ENCODE peak calls at places on chromosomes 3 and 15, in five cellular contexts. Z is putamen, M is DND-41, B is activated T-cell treated with anti-CD3 and anti-CD28 coated beads for 48 hours, E is fibroblast of gingiva. W is an unnamed sample.
A peak's percentile ranks its signal among the peaks of the same experiment; 100 is the strongest.

GRCh38 chr15:77107531-77108355 is 36.8 kb upstream of the TSPAN3 start:
- DNase-seq in Z (peak; percentile 25), M (peak; percentile 53), B (peak; percentile 27), E (peak; percentile 51), W (peak; percentile 25)

GRCh38 chr3:24725514-24726255 is 231.0 kb upstream of the THRB start:
- DNase-seq in Z (no peak), M (no peak), B (no peak), E (no peak), W (no peak)

GRCh38 chr3:82736696-82737277 is 975.3 kb upstream of the GBE1 start:
- DNase-seq in Z (no peak), M (no peak), B (no peak), E (no peak), W (no peak)

GRCh38 chr3:133955892-133956291 is 60.2 kb upstream of the RAB6B start:
- DNase-seq in Z (no peak), M (no peak), B (no peak), E (peak; percentile 75), W (peak; percentile 87)

GRCh38 chr15:79050977-79051376 is 39.6 kb downstream of the RASGRF1 start:
- DNase-seq in Z (no peak), M (no peak), B (no peak), E (no peak), W (no peak)

GRCh38 chr3:158220575-158220974 is 110.7 kb downstream of the RSRC1 start:
- DNase-seq in Z (no peak), M (no peak), B (no peak), E (no peak), W (no peak)

GRCh38 chr15:39594056-39594763 is 13.3 kb downstream of the THBS1 start:
- DNase-seq in Z (no peak), M (no peak), B (no peak), E (peak; percentile 58), W (no peak)

GRCh38 chr3:141646760-141647561 is 91.1 kb upstream of the RNF7 start:
- DNase-seq in Z (peak; percentile 39), M (no peak), B (no peak), E (peak; percentile 57), W (no peak)

GRCh38 chr15:66864086-66864830 is 162.2 kb downstream of the SMAD6 start:
- DNase-seq in Z (no peak), M (no peak), B (no peak), E (no peak), W (no peak)

GRCh38 chr15:88187195-88187594 is 69.3 kb downstream of the NTRK3 start:
- DNase-seq in Z (peak; percentile 31), M (no peak), B (no peak), E (no peak), W (no peak)

GRCh38 chr15:92625297-92625980 is 30.1 kb downstream of the FAM174B start:
- DNase-seq in Z (no peak), M (no peak), B (no peak), E (no peak), W (no peak)

GRCh38 chr15:41969851-41970431 is 2.4 kb downstream of the EHD4 start:
- DNase-seq in Z (no peak), M (no peak), B (no peak), E (no peak), W (no peak)

GRCh38 chr3:185552358-185552877 is at the start of gene LIPH:
- DNase-seq in Z (no peak), M (no peak), B (peak; percentile 27), E (no peak), W (no peak)

W was measured in NCI-H1092 treated with DMSO at 0.1 percent for 48 hours.